ENCODE peak calls at places on chromosomes 12 and 14, in nine cellular contexts. R is WERI-Rb-1; N is lower lobe of right lung; U is heart right ventricle; X is PC-9; A is A549; T is CD8-positive, alpha-beta T cell; O is GM23338; K is brain microvascular endothelial cell. S is an unnamed sample.

GRCh38 chr14:95359974-95360826 is 40.5 kb upstream of the CLMN start:
- DNase-seq in N (no peak), A (no peak), U (no peak), K (no peak), R (no peak), X (no peak), T (no peak), O (peak; percentile 80), S (no peak)

GRCh38 chr12:124970647-124971402 is 18.1 kb downstream of the DHX37 start:
- DNase-seq in O (no peak), X (no peak), T (no peak), K (no peak), N (no peak), U (no peak), R (no peak), A (no peak), S (no peak)

GRCh38 chr12:72472350-72472749 is 200.2 kb downstream of the TRHDE start:
- DNase-seq in R (no peak), T (no peak), K (no peak), A (no peak), U (no peak), X (no peak), N (no peak), O (no peak), S (no peak)

GRCh38 chr12:64833928-64834327 is 9.5 kb downstream of the TBC1D30 start:
- DNase-seq in U (no peak), A (no peak), O (no peak), T (no peak), R (no peak), X (no peak), K (no peak), N (no peak), S (no peak)

GRCh38 chr12:121926874-121927706 is 8.7 kb downstream of the CFAP251 start:
- DNase-seq in R (no peak), X (no peak), U (no peak), K (no peak), T (no peak), N (no peak), O (peak; percentile 43), A (no peak), S (no peak)

GRCh38 chr14:36513451-36514277 is 6.4 kb downstream of the NKX2-1 start:
- DNase-seq in T (no peak), N (peak; percentile 82), A (no peak), O (peak; percentile 90), X (no peak), R (no peak), K (no peak), U (no peak), S (no peak)

GRCh38 chr14:47541652-47542051 is 133.8 kb downstream of the MDGA2 start:
- DNase-seq in X (no peak), O (peak; percentile 16), T (no peak), R (no peak), K (no peak), A (no peak), U (no peak), N (no peak), S (no peak)

GRCh38 chr14:77738559-77739250 is 22.3 kb downstream of the SNW1 start:
- DNase-seq in X (no peak), R (no peak), A (no peak), K (peak; percentile 40), T (no peak), O (no peak), N (no peak), U (peak; percentile 36), S (no peak)

GRCh38 chr14:92959189-92959531 is 36.2 kb downstream of the CHGA start:
- DNase-seq in A (no peak), X (no peak), K (no peak), T (no peak), U (no peak), O (no peak), R (peak; percentile 95), N (no peak), S (no peak)

DNA sequence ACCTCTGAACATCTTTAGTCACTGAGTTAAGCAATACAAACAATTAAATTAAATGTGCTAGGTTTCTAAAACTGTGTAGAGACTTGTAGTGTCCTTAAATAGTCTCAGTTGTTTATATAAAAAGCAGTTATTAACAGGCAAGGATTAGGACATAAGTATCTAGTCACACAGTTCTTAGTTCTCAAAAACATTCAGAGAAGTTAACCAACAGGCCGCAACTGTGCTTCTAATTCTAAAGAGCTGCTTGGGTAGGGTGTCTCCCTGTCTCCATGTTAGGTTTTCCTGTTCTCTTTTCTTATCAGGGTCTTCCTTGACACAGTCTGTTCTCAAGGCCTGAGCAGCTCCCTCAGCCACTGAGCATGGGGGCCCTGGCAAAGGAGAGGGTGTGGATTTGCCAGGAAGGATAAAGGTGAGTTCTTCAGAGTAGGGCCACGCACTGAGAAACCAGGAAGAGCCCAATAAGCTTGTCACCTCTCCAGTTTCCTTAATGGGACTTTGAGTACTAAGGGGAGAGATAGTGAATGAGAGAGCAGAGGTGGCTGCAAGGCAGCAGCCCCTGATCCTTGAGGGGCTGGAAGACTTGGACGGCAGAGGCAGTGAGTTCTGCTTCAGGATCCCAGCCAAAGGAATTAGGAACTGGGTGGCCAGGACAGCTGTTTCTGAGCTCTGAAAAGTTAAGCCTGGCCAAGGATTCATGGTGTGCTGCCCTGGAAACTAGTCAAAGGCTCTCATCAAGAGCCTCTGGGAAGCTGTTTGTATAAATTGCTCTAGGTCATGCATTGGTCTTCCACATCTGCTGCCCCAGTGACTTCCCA is 177.3 kb downstream of the MYRFL start:
- DNase-seq in A (no peak), O (no peak), K (no peak), R (no peak), N (no peak), X (no peak), U (peak; percentile 24), T (no peak), S (no peak)
- H3K27ac ChIP-seq in A (no peak overlapping the region), O (no peak overlapping the region), K (no peak overlapping the region), R (no peak overlapping the region), N (peak overlapping the region; percentile 57), X (no peak overlapping the region), U (peak overlapping the region; percentile 51), T (no peak overlapping the region), S (no peak overlapping the region)

DNA sequence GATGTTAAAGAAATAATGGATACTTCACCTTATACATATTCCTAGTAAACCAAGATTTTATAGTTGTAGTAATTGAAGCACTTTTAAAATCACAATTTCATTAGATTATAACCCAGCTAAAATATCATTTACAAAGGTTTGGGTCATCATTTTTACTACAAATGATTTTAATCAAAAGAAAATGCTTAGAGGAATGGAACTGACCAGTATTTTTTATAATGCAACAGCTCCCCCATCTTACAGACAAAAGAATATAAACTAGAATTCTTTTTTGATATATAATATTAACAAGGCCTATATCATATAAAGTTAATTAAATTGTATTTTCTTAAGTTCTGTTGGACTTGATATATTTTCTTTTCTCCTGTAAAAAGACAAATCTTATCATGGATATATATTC is 20.4 kb upstream of the LRFN5 start:
- DNase-seq in O (no peak), T (no peak), R (no peak), A (no peak), K (no peak), U (no peak), X (no peak), N (no peak), S (no peak)
- TF ChIP-seq CTCF in O (no peak), T (no peak), R (no peak), A (no peak), K (no peak), U (no peak), X (no peak), N (no peak), S (peak; percentile 2)

GRCh38 chr12:128458301-128458974 is 191.5 kb downstream of the TMEM132C start:
- DNase-seq in T (no peak), R (no peak), X (no peak), U (no peak), A (no peak), N (no peak), K (no peak), O (no peak), S (no peak)
- H3K4me3 ChIP-seq in T (no peak overlapping the region), R (no peak overlapping the region), X (no peak overlapping the region), U (no peak overlapping the region), A (no peak overlapping the region), N (no peak overlapping the region), K (no peak overlapping the region), O (no peak overlapping the region), S (no peak overlapping the region)

GRCh38 chr14:60722163-60722835 is 1.9 kb downstream of the SIX4 start:
- DNase-seq in U (no peak), N (peak; percentile 47), O (peak; percentile 88), X (peak; percentile 69), T (peak; percentile 24), R (peak; percentile 46), K (peak; percentile 48), A (peak; percentile 48), S (no peak)
- H3K27ac ChIP-seq in U (no peak overlapping the region), N (no peak overlapping the region), O (peak overlapping the region; percentile 93), X (peak overlapping the region; percentile 80), T (no peak overlapping the region), R (peak overlapping the region; percentile 75), K (peak overlapping the region; percentile 20), A (peak overlapping the region; percentile 95), S (peak overlapping the region; percentile 84)

GRCh38 chr14:68937790-68938514 is 41.1 kb downstream of the ACTN1 start:
- DNase-seq in X (peak; percentile 67), R (no peak), K (no peak), O (peak; percentile 63), U (peak; percentile 75), A (peak; percentile 89), T (peak; percentile 32), N (no peak), S (no peak)
- TF ChIP-seq CTCF in X (peak; percentile 23), R (peak; percentile 31), K (peak; percentile 52), O (peak; percentile 80), U (peak; percentile 32), A (peak; percentile 65), T (peak; percentile 19), N (no peak), S (peak; percentile 35)

GRCh38 chr14:61538464-61539022 is 156.8 kb upstream of the HIF1A start:
- DNase-seq in A (no peak), T (no peak), R (no peak), O (no peak), X (no peak), U (no peak), K (no peak), N (no peak), S (no peak)

GRCh38 chr14:61535470-61535869 is 159.8 kb upstream of the HIF1A start:
- DNase-seq in A (peak; percentile 58), U (no peak), O (no peak), X (peak; percentile 15), T (no peak), K (no peak), N (no peak), R (no peak), S (no peak)

GRCh38 chr14:61535032-61535431 is 160.3 kb upstream of the HIF1A start:
- DNase-seq in X (no peak), N (no peak), T (no peak), A (peak; percentile 42), R (no peak), U (no peak), O (no peak), K (no peak), S (no peak)

GRCh38 chr14:61537567-61538463 is 157.5 kb upstream of the HIF1A start:
- DNase-seq in K (peak; percentile 57), U (no peak), A (peak; percentile 93), O (peak; percentile 72), X (peak; percentile 100), R (peak; percentile 35), N (no peak), T (peak; percentile 34), S (no peak)

GRCh38 chr14:61536661-61537566 is 158.4 kb upstream of the HIF1A start:
- DNase-seq in R (no peak), N (no peak), X (peak; percentile 36), K (no peak), A (peak; percentile 44), O (no peak), U (no peak), T (no peak), S (no peak)
- H3K4me3 ChIP-seq in R (no peak overlapping the region), N (no peak overlapping the region), X (no peak overlapping the region), K (no peak overlapping the region), A (no peak overlapping the region), O (no peak overlapping the region), U (no peak overlapping the region), T (no peak overlapping the region), S (no peak overlapping the region)

S was measured in AG04450.